ENCODE peak calls at places on chromosome 14, in six cellular contexts. P is heart left ventricle, J is GM13976, Y is lung, G is IMR-90, L is MM.1S. X is an unnamed sample.

GRCh38 chr14:106879241-106879640 is 1352.9 kb downstream of the TMEM121 start:
- DNase-seq in P (no peak), J (peak; percentile 70), L (peak; percentile 63), G (no peak), Y (no peak), X (no peak)

GRCh38 chr14:81319314-81319713 is 80.8 kb downstream of the STON2 start:
- DNase-seq in L (no peak), G (no peak), P (no peak), Y (no peak), J (no peak), X (no peak)

GRCh38 chr14:100734031-100734990 is 7.6 kb downstream of the DLK1 start:
- DNase-seq in P (no peak), J (no peak), L (no peak), Y (no peak), G (no peak), X (no peak)

GRCh38 chr14:84767434-84767833 is 762.5 kb upstream of the FLRT2 start:
- DNase-seq in Y (no peak), P (no peak), J (no peak), G (no peak), L (no peak), X (no peak)

GRCh38 chr14:80770114-80770917 is 171.2 kb downstream of the CEP128 start:
- DNase-seq in Y (no peak), L (no peak), P (no peak), J (peak; percentile 20), G (peak; percentile 34), X (no peak)

GRCh38 chr14:102197317-102197850 is 57.7 kb downstream of the WDR20 start:
- DNase-seq in L (no peak), P (no peak), G (no peak), J (no peak), Y (no peak), X (no peak)

GRCh38 chr14:100882991-100883788 is 20.3 kb downstream of the RTL1 start:
- DNase-seq in L (no peak), P (no peak), G (no peak), J (no peak), Y (no peak), X (no peak)

GRCh38 chr14:29310757-29311156 is 544.2 kb downstream of the FOXG1 start:
- DNase-seq in G (peak; percentile 78), Y (no peak), P (no peak), J (no peak), L (no peak), X (no peak)

GRCh38 chr14:47284283-47284682 is 391.1 kb downstream of the MDGA2 start:
- DNase-seq in J (no peak), P (no peak), L (no peak), G (no peak), Y (no peak), X (no peak)

GRCh38 chr14:24179294-24179960 is 7.5 kb downstream of the REC8 start:
- DNase-seq in G (no peak), L (no peak), J (no peak), P (no peak), Y (no peak), X (no peak)

GRCh38 chr14:66139432-66139831 is 346.7 kb upstream of the CCDC196 start:
- DNase-seq in J (no peak), G (no peak), P (no peak), Y (no peak), L (no peak), X (no peak)

GRCh38 chr14:77761205-77761931 is 412 bp upstream of the SNW1 start:
- DNase-seq in L (no peak), J (peak; percentile 42), P (peak; percentile 25), Y (peak; percentile 31), G (peak; percentile 36), X (peak; percentile 89)

GRCh38 chr14:96797943-96798349 is 764 bp downstream of the VRK1 start:
- DNase-seq in G (no peak), L (peak; percentile 17), J (peak; percentile 43), P (no peak), Y (no peak), X (no peak)

GRCh38 chr14:91714805-91715204 is 17.1 kb downstream of the CATSPERB start:
- DNase-seq in P (no peak), L (no peak), G (no peak), Y (no peak), J (no peak), X (no peak)
- TF ChIP-seq CTCF in P (no peak), L (no peak), G (no peak), Y (no peak), J (no peak), X (peak; percentile 44)

GRCh38 chr14:20989787-20990600 is at the start of gene METTL17:
- DNase-seq in G (peak; percentile 97), Y (peak; percentile 93), P (peak; percentile 90), L (peak; percentile 88), J (peak; percentile 92), X (peak; percentile 96)
- TF ChIP-seq CTCF in G (peak; percentile 36), Y (no peak), P (no peak), L (peak; percentile 42), J (no peak), X (peak; percentile 42)

GRCh38 chr14:49892636-49893308 is at the start of gene ARF6:
- DNase-seq in J (peak; percentile 97), L (peak; percentile 92), P (peak; percentile 99), Y (peak; percentile 98), G (peak; percentile 96), X (peak; percentile 90)
- TF ChIP-seq CTCF in J (peak; percentile 14), L (no peak), P (no peak), Y (no peak), G (peak; percentile 26), X (peak; percentile 17)

GRCh38 chr14:95756127-95756526 is 42.2 kb upstream of the TCL1A start:
- DNase-seq in J (no peak), G (no peak), Y (no peak), L (no peak), P (no peak), X (no peak)
- TF ChIP-seq CTCF in J (no peak), G (no peak), Y (no peak), L (no peak), P (no peak), X (no peak)

GRCh38 chr14:32366256-32366655 is 37.2 kb downstream of the AKAP6 start:
- DNase-seq in Y (no peak), G (no peak), P (no peak), J (no peak), L (no peak), X (no peak)
- TF ChIP-seq CTCF in Y (no peak), G (peak; percentile 9), P (no peak), J (no peak), L (no peak), X (no peak)

DNA sequence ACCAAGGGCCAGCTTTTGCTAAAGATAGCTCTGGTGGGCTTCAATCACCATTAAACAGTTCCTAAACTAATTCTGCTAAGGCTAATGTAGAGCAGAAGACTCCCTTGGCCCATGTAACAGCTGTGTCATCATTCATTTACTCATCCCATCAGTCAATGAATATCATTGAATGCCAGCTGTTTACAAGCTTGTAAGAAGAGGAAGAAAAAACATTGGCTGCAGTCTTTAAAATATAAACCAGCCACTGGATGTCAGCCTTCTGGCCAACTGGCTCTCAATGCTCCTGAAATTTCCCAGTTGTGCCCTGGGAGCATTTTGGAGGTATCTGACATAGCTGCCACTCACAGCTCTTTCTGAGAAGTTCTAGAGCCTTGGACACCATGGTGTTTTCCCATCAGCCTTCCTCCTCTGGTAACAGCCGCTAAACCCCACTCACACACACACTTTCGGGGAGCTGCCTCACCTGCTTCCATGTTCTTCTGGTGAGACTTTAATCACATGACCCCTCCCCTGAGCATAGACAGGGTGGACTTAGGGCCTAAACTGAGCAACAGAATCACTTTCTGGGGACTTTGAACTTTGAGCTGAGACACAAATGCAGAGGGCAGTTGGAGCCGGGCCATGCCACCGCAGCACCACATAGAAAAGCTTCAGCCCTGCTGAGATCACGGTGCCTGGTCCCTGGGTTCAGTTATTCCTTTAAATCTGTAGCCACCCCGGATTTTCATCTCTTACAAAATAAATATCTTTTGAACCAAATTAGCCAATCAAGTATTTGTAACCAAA is 18.2 kb upstream of the MAP3K9 start:
- DNase-seq in J (no peak), Y (no peak), L (no peak), G (no peak), P (no peak), X (no peak)
- TF ChIP-seq CTCF in J (no peak), Y (no peak), L (no peak), G (peak; percentile 10), P (no peak), X (no peak)

DNA sequence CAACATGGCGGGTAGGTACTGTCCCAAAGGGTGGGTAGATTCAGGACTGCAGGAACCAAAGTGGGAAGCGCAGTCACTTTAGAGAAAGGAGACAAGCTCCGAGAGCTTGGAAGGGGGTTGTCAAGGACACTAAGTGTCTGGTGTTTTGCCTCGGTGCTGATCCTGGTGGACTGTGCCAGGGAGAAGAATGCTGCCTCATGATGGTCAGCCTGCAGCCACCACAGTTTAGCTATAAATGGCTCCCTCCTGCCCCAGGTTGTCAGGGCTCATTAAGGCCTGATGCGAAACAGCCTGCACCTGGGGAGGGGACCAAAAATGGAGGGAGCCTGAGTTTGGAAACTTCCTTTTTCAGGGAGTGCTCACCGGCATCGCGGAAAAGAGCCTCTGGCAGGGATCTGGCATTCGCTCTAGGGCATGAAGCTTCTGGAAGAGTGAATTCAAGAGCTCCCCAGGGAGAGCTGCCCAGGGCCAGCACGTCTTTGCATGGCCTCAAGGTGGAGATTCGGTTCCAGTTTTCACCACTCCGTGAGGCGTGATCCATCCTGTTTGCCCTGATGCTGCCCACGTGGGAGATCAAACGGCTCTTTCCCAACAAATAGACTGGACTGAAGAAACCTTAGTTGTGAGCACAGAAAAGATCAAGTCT is 164.0 kb downstream of the FOXN3 start:
- DNase-seq in P (no peak), L (no peak), Y (no peak), J (no peak), G (peak; percentile 11), X (no peak)
- TF ChIP-seq CTCF in P (no peak), L (no peak), Y (no peak), J (no peak), G (no peak), X (no peak)

X was measured in GM12864.